ENCODE peak calls at places on chromosomes 2 and 18, in seven cellular contexts. C is HCT116, J is cardiac muscle cell, H is A549, N is astrocyte, R is tibial artery, F is body of pancreas. B is an unnamed sample. For H3K4me1, the result is how much of the 10 kb centered on the place peaks cover.

GRCh38 chr2:8677646-8678592 is 3.9 kb upstream of the ID2 start:
- DNase-seq in H (peak), F (peak), R (peak), J (peak), C (peak), N (peak), B (no peak)

GRCh38 chr2:149141046-149141445 is 102.5 kb downstream of the LYPD6B start:
- DNase-seq in N (no peak), C (no peak), R (no peak), J (no peak), F (no peak), H (no peak), B (no peak)

GRCh38 chr2:12797815-12798214 is 81.1 kb downstream of the TRIB2 start:
- DNase-seq in R (no peak), N (peak), H (no peak), C (no peak), F (no peak), J (peak), B (no peak)

GRCh38 chr2:32963941-32964340 is 17.2 kb downstream of the LTBP1 start:
- DNase-seq in F (no peak), J (peak), H (no peak), N (peak), C (no peak), R (no peak), B (no peak)

GRCh38 chr2:11270891-11271290 is 73.5 kb downstream of the ROCK2 start:
- DNase-seq in J (peak), C (no peak), N (peak), H (no peak), F (no peak), R (no peak), B (no peak)

GRCh38 chr2:233836359-233836758 is 18.0 kb downstream of the HJURP start:
- DNase-seq in H (no peak), J (no peak), F (no peak), R (no peak), N (no peak), C (no peak), B (no peak)

GRCh38 chr2:54574107-54574859 is 118.2 kb downstream of the SPTBN1 start:
- DNase-seq in N (peak), H (peak), R (no peak), F (no peak), J (peak), C (no peak), B (peak)

GRCh38 chr2:70143314-70144150 is 47.3 kb downstream of the C2orf42 start:
- DNase-seq in H (peak), N (peak), F (peak), C (peak), J (peak), R (peak), B (peak)

GRCh38 chr18:56913970-56914369 is 232.9 kb upstream of the BOD1L2 start:
- DNase-seq in C (no peak), H (no peak), N (no peak), J (no peak), F (no peak), R (no peak), B (no peak)

GRCh38 chr2:172415759-172416158 is 11.6 kb upstream of the ITGA6 start:
- DNase-seq in J (no peak), C (no peak), F (no peak), N (no peak), R (no peak), H (no peak), B (no peak)

GRCh38 chr2:86033751-86034680 is 71.7 kb downstream of the POLR1A start:
- DNase-seq in C (no peak), N (no peak), F (no peak), J (no peak), H (no peak), R (no peak), B (no peak)
- H3K4me1 ChIP-seq in C (under half), N (under half), F (under half), J (under half), H (under half), R (under half), B (under half)

DNA sequence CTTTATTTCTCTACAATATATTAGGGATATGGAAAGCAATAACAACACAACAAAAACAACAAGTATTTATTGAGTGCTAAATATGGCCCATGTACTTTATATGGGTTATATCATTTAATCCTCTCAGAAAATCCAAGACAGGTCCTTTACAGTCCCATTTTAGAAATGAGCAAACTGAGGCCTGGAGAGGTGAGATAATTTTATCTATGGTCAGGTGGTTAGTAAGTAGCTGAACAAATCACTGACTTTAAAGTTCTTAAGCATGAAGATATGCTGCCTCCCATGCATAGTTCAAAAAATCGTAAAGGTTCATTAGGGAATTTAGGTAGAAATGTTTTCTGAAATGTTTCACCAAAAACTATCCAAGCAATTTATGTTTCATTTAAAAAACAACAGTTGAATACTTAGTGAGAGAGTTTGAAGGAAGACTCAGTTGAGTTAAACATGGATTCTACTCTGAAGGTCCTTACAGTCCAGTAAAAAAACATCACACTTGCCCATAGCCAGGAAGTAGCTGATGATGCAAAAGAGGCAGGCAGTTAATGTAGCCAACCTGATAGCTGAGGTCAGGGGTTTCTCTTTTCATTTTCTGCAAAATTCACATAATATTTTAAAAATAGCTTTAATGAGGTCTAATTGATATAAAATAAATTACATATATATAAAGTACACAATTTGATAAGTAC is 7.6 kb upstream of the NFE2L2 start:
- DNase-seq in J (no peak), R (no peak), H (no peak), C (no peak), F (no peak), N (no peak), B (no peak)
- H3K4me1 ChIP-seq in J (under half), R (under half), H (half or more), C (under half), F (under half), N (under half), B (under half)

GRCh38 chr18:69946608-69947155 is 991 bp downstream of the CD226 start:
- DNase-seq in C (no peak), R (no peak), N (no peak), F (no peak), H (no peak), J (no peak), B (no peak)

GRCh38 chr18:69947361-69948106 is at the start of gene CD226:
- DNase-seq in R (no peak), F (no peak), J (no peak), H (no peak), N (no peak), C (no peak), B (no peak)

GRCh38 chr18:69944434-69944833 is 3.2 kb downstream of the CD226 start:
- DNase-seq in J (no peak), C (no peak), R (no peak), F (no peak), H (no peak), N (no peak), B (no peak)

GRCh38 chr18:69943021-69943420 is 4.7 kb downstream of the CD226 start:
- DNase-seq in N (no peak), C (no peak), F (no peak), J (no peak), R (no peak), H (no peak), B (no peak)

GRCh38 chr18:69945220-69946114 is 2.2 kb downstream of the CD226 start:
- DNase-seq in J (no peak), N (no peak), C (no peak), R (no peak), F (no peak), H (no peak), B (no peak)
- H3K4me1 ChIP-seq in J (under half), N (under half), C (under half), R (under half), F (under half), H (under half), B (under half)

GRCh38 chr2:42929577-42929984 is 137.2 kb upstream of the HAAO start:
- DNase-seq in N (no peak), F (no peak), H (no peak), C (no peak), R (no peak), J (no peak), B (no peak)
- H3K4me1 ChIP-seq in N (half or more), F (half or more), H (under half), C (under half), R (half or more), J (under half), B (under half)

GRCh38 chr2:197205590-197206215 is 104.9 kb downstream of the ANKRD44 start:
- DNase-seq in R (no peak), H (no peak), C (no peak), J (no peak), F (no peak), N (no peak), B (no peak)

GRCh38 chr2:197207106-197207505 is 103.5 kb downstream of the ANKRD44 start:
- DNase-seq in H (no peak), J (no peak), R (no peak), F (no peak), C (no peak), N (peak), B (no peak)

GRCh38 chr2:197201874-197202273 is 108.7 kb downstream of the ANKRD44 start:
- DNase-seq in F (no peak), C (no peak), N (no peak), H (no peak), R (no peak), J (no peak), B (no peak)

GRCh38 chr2:197207608-197208007 is 103.0 kb downstream of the ANKRD44 start:
- DNase-seq in N (no peak), C (no peak), H (no peak), R (no peak), F (no peak), J (no peak), B (no peak)

GRCh38 chr2:197204855-197205254 is 105.7 kb downstream of the ANKRD44 start:
- DNase-seq in H (no peak), F (no peak), J (peak), R (no peak), N (peak), C (no peak), B (no peak)
- H3K4me1 ChIP-seq in H (under half), F (under half), J (under half), R (under half), N (under half), C (under half), B (under half)

DNA sequence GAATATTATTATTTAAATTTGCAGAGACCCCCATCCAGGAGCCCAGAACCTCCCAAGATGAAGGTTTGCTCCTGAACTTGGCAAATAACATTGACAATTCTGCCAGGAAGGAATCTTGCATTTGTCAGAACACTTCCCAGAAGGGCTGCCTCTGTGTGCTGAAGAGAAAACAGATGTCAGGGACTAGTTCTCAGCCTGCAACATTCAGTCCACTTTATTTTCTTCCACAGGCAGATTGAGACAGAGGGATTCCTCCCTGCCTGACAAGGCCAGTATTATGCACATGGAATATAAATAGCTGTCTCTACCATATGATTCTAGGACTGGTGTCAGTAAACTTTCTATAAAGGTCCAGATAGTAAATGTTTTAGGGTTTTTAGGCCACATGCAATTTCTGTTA is 171.5 kb upstream of the SIX2 start:
- DNase-seq in F (no peak), H (no peak), N (no peak), C (no peak), J (peak), R (no peak), B (no peak)
- H3K4me1 ChIP-seq in F (under half), H (under half), N (under half), C (under half), J (under half), R (under half), B (half or more)

DNA sequence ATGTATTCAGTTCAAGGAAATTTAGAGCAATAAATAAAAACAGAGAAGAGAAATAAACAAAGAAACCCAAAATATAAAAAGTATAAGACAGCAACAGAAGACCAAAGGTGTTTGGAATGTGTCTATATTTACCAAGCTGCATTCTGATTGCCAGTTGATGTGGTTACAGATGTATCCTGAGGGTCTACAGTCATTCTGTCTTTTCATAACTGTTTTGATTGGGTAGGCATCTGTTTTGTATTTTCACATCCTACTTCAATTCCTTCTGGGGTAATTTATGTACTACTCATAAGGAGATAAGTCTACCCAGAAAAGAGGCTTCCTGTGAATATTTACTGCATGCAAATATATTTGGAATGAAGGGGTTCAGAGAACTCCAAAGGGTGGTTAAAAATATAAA is 596.8 kb upstream of the GCFC2 start:
- DNase-seq in N (no peak), R (no peak), C (no peak), F (no peak), J (no peak), H (no peak), B (no peak)
- H3K4me1 ChIP-seq in N (under half), R (under half), C (under half), F (under half), J (under half), H (under half), B (under half)

DNA sequence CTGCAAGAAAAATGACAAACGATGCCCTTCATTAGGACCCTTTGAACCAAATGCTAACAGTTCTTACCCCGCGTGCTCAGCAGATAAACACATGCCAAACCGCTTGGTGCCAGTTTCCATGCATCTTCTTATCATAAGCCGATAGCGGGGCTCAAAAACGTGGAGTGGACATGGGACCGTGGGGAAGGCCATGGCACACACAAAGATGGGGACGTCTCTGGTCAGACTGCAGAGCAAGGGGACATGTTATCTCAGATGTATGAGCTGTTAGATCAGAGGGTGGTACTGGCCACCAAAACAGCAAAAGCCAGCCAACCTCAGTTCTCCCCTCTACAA is 28.2 kb downstream of the LONRF2 start:
- DNase-seq in F (no peak), H (no peak), J (no peak), C (no peak), N (no peak), R (no peak), B (no peak)
- H3K4me1 ChIP-seq in F (under half), H (under half), J (under half), C (under half), N (under half), R (under half), B (under half)

DNA sequence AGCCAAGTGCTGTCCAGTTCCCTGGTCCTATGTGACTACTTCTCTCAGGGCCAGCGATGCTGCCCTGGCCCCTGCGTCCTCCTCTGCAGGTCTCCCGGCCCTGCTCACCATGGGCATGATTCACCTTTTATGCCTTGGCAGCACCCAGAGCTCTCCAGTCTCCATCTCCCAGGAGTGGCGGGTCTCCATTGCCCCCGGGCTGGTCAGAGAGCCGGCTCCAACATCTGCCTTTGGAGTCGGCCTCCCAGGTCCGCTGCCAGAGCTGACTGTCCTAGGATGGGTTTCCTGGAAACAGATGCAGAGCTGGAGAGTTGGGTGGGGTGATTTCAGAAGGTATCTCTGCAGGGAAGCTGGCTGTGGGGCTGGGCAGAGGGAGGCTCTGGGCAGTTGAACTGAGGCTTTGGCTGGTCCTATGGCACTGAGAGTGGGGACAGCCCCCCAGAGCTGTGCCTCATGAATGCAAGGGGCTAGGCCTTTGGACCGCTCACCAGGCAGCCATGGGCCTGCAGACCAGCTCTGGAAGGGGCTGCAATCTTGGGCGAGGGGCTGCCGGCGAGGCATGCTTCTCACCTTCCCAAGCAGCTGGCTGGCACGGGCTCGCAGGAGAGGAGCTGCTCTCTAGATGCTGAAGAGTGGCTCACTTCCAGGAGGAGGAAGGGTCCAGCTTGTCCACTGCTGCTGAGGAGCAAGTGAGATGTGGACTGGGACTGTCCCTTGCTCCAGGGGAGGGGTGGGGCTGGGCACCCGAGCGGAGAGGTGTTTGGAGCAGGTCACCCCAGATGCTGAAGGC is 59.8 kb upstream of the HS6ST1 start:
- DNase-seq in H (no peak), F (no peak), R (peak), J (no peak), N (no peak), C (no peak), B (no peak)
- H3K4me1 ChIP-seq in H (under half), F (under half), R (half or more), J (under half), N (under half), C (under half), B (under half)